ENCODE peak calls at places on chromosomes 7 and 10, in four cellular contexts. One of them, this sample, is unnamed.

GRCh38 chr10:74223755-74224530 is 72.9 kb downstream of the ADK start:
- DNase-seq in activated T-helper 1 cell treated with anti-CD3 and anti-CD28 coated beads, Interleukin-12 subunit alpha, Interleukin-12 subunit beta, Interleukin-2, Interleukin-4 antibody, amounts not matched to agents 30 ng/mL and 10 ng/mL and 1 ng/mL, durations not matched to agents 14 hours and 24 hours and 36 hours: no peak
- DNase-seq in ureter: no peak
- DNase-seq in SK-MEL-5: no peak
- DNase-seq in this sample: peak; percentile 87

GRCh38 chr7:50542132-50542531 is 23.1 kb downstream of the DDC start:
- DNase-seq in activated T-helper 1 cell treated with anti-CD3 and anti-CD28 coated beads, Interleukin-12 subunit alpha, Interleukin-12 subunit beta, Interleukin-2, Interleukin-4 antibody, amounts not matched to agents 30 ng/mL and 10 ng/mL and 1 ng/mL, durations not matched to agents 14 hours and 24 hours and 36 hours: no peak
- DNase-seq in ureter: no peak
- DNase-seq in SK-MEL-5: no peak
- DNase-seq in this sample: no peak

GRCh38 chr7:107494315-107494751 is 24.5 kb downstream of the GPR22 start:
- DNase-seq in activated T-helper 1 cell treated with anti-CD3 and anti-CD28 coated beads, Interleukin-12 subunit alpha, Interleukin-12 subunit beta, Interleukin-2, Interleukin-4 antibody, amounts not matched to agents 30 ng/mL and 10 ng/mL and 1 ng/mL, durations not matched to agents 14 hours and 24 hours and 36 hours: no peak
- DNase-seq in ureter: no peak
- DNase-seq in SK-MEL-5: no peak
- DNase-seq in this sample: peak; percentile 24

GRCh38 chr10:77374189-77374656 is 263.4 kb downstream of the KCNMA1 start:
- DNase-seq in activated T-helper 1 cell treated with anti-CD3 and anti-CD28 coated beads, Interleukin-12 subunit alpha, Interleukin-12 subunit beta, Interleukin-2, Interleukin-4 antibody, amounts not matched to agents 30 ng/mL and 10 ng/mL and 1 ng/mL, durations not matched to agents 14 hours and 24 hours and 36 hours: no peak
- DNase-seq in ureter: no peak
- DNase-seq in SK-MEL-5: no peak
- DNase-seq in this sample: no peak

GRCh38 chr10:35336921-35337741 is 822 bp downstream of the CCNY start:
- DNase-seq in activated T-helper 1 cell treated with anti-CD3 and anti-CD28 coated beads, Interleukin-12 subunit alpha, Interleukin-12 subunit beta, Interleukin-2, Interleukin-4 antibody, amounts not matched to agents 30 ng/mL and 10 ng/mL and 1 ng/mL, durations not matched to agents 14 hours and 24 hours and 36 hours: no peak
- DNase-seq in ureter: peak; percentile 45
- DNase-seq in SK-MEL-5: no peak
- DNase-seq in this sample: peak; percentile 62

GRCh38 chr7:101915000-101915399 is 97.6 kb downstream of the CUX1 start:
- DNase-seq in activated T-helper 1 cell treated with anti-CD3 and anti-CD28 coated beads, Interleukin-12 subunit alpha, Interleukin-12 subunit beta, Interleukin-2, Interleukin-4 antibody, amounts not matched to agents 30 ng/mL and 10 ng/mL and 1 ng/mL, durations not matched to agents 14 hours and 24 hours and 36 hours: no peak
- DNase-seq in ureter: no peak
- DNase-seq in SK-MEL-5: no peak
- DNase-seq in this sample: no peak

GRCh38 chr7:16791071-16791470 is 13.7 kb downstream of the AGR2 start:
- DNase-seq in activated T-helper 1 cell treated with anti-CD3 and anti-CD28 coated beads, Interleukin-12 subunit alpha, Interleukin-12 subunit beta, Interleukin-2, Interleukin-4 antibody, amounts not matched to agents 30 ng/mL and 10 ng/mL and 1 ng/mL, durations not matched to agents 14 hours and 24 hours and 36 hours: no peak
- DNase-seq in ureter: no peak
- DNase-seq in SK-MEL-5: no peak
- DNase-seq in this sample: no peak

GRCh38 chr10:5628798-5629788 is 37.3 kb downstream of the ASB13 start:
- DNase-seq in activated T-helper 1 cell treated with anti-CD3 and anti-CD28 coated beads, Interleukin-12 subunit alpha, Interleukin-12 subunit beta, Interleukin-2, Interleukin-4 antibody, amounts not matched to agents 30 ng/mL and 10 ng/mL and 1 ng/mL, durations not matched to agents 14 hours and 24 hours and 36 hours: no peak
- DNase-seq in ureter: no peak
- DNase-seq in SK-MEL-5: no peak
- DNase-seq in this sample: peak; percentile 17

GRCh38 chr7:3277604-3278572 is 23.2 kb upstream of the SDK1 start:
- DNase-seq in activated T-helper 1 cell treated with anti-CD3 and anti-CD28 coated beads, Interleukin-12 subunit alpha, Interleukin-12 subunit beta, Interleukin-2, Interleukin-4 antibody, amounts not matched to agents 30 ng/mL and 10 ng/mL and 1 ng/mL, durations not matched to agents 14 hours and 24 hours and 36 hours: no peak
- DNase-seq in ureter: no peak
- DNase-seq in SK-MEL-5: no peak
- DNase-seq in this sample: no peak

GRCh38 chr7:134827889-134828288 is 48.5 kb downstream of the CALD1 start:
- DNase-seq in activated T-helper 1 cell treated with anti-CD3 and anti-CD28 coated beads, Interleukin-12 subunit alpha, Interleukin-12 subunit beta, Interleukin-2, Interleukin-4 antibody, amounts not matched to agents 30 ng/mL and 10 ng/mL and 1 ng/mL, durations not matched to agents 14 hours and 24 hours and 36 hours: no peak
- DNase-seq in ureter: no peak
- DNase-seq in SK-MEL-5: no peak
- DNase-seq in this sample: no peak

GRCh38 chr10:61943699-61944444 is 42.4 kb downstream of the ARID5B start:
- DNase-seq in activated T-helper 1 cell treated with anti-CD3 and anti-CD28 coated beads, Interleukin-12 subunit alpha, Interleukin-12 subunit beta, Interleukin-2, Interleukin-4 antibody, amounts not matched to agents 30 ng/mL and 10 ng/mL and 1 ng/mL, durations not matched to agents 14 hours and 24 hours and 36 hours: no peak
- DNase-seq in ureter: no peak
- DNase-seq in SK-MEL-5: peak; percentile 73
- DNase-seq in this sample: peak; percentile 60

GRCh38 chr10:102341038-102341688 is 54.3 kb upstream of the NFKB2 start:
- DNase-seq in activated T-helper 1 cell treated with anti-CD3 and anti-CD28 coated beads, Interleukin-12 subunit alpha, Interleukin-12 subunit beta, Interleukin-2, Interleukin-4 antibody, amounts not matched to agents 30 ng/mL and 10 ng/mL and 1 ng/mL, durations not matched to agents 14 hours and 24 hours and 36 hours: no peak
- DNase-seq in ureter: no peak
- DNase-seq in SK-MEL-5: peak; percentile 29
- DNase-seq in this sample: no peak

GRCh38 chr10:89466599-89467035 is 52.2 kb downstream of the IFIT5 start:
- DNase-seq in activated T-helper 1 cell treated with anti-CD3 and anti-CD28 coated beads, Interleukin-12 subunit alpha, Interleukin-12 subunit beta, Interleukin-2, Interleukin-4 antibody, amounts not matched to agents 30 ng/mL and 10 ng/mL and 1 ng/mL, durations not matched to agents 14 hours and 24 hours and 36 hours: no peak
- DNase-seq in ureter: no peak
- DNase-seq in SK-MEL-5: peak; percentile 28
- DNase-seq in this sample: peak; percentile 78

GRCh38 chr7:46139079-46139478 is 218.0 kb upstream of the IGFBP3 start:
- DNase-seq in activated T-helper 1 cell treated with anti-CD3 and anti-CD28 coated beads, Interleukin-12 subunit alpha, Interleukin-12 subunit beta, Interleukin-2, Interleukin-4 antibody, amounts not matched to agents 30 ng/mL and 10 ng/mL and 1 ng/mL, durations not matched to agents 14 hours and 24 hours and 36 hours: no peak
- DNase-seq in ureter: no peak
- DNase-seq in SK-MEL-5: no peak
- DNase-seq in this sample: peak; percentile 92

GRCh38 chr10:106189254-106189653 is 975.3 kb downstream of the SORCS1 start:
- DNase-seq in activated T-helper 1 cell treated with anti-CD3 and anti-CD28 coated beads, Interleukin-12 subunit alpha, Interleukin-12 subunit beta, Interleukin-2, Interleukin-4 antibody, amounts not matched to agents 30 ng/mL and 10 ng/mL and 1 ng/mL, durations not matched to agents 14 hours and 24 hours and 36 hours: no peak
- DNase-seq in ureter: no peak
- DNase-seq in SK-MEL-5: peak; percentile 69
- DNase-seq in this sample: peak; percentile 46

GRCh38 chr10:88386878-88387773 is 196.0 kb downstream of the RNLS start:
- DNase-seq in activated T-helper 1 cell treated with anti-CD3 and anti-CD28 coated beads, Interleukin-12 subunit alpha, Interleukin-12 subunit beta, Interleukin-2, Interleukin-4 antibody, amounts not matched to agents 30 ng/mL and 10 ng/mL and 1 ng/mL, durations not matched to agents 14 hours and 24 hours and 36 hours: no peak
- DNase-seq in ureter: peak; percentile 47
- DNase-seq in SK-MEL-5: peak; percentile 65
- DNase-seq in this sample: peak; percentile 29

GRCh38 chr7:72430531-72430930 is 18.4 kb upstream of the CALN1 start:
- DNase-seq in activated T-helper 1 cell treated with anti-CD3 and anti-CD28 coated beads, Interleukin-12 subunit alpha, Interleukin-12 subunit beta, Interleukin-2, Interleukin-4 antibody, amounts not matched to agents 30 ng/mL and 10 ng/mL and 1 ng/mL, durations not matched to agents 14 hours and 24 hours and 36 hours: no peak
- DNase-seq in ureter: no peak
- DNase-seq in SK-MEL-5: no peak
- DNase-seq in this sample: no peak

GRCh38 chr7:36312064-36312914 is 77.4 kb upstream of the ANLN start:
- DNase-seq in activated T-helper 1 cell treated with anti-CD3 and anti-CD28 coated beads, Interleukin-12 subunit alpha, Interleukin-12 subunit beta, Interleukin-2, Interleukin-4 antibody, amounts not matched to agents 30 ng/mL and 10 ng/mL and 1 ng/mL, durations not matched to agents 14 hours and 24 hours and 36 hours: no peak
- DNase-seq in ureter: peak; percentile 37
- DNase-seq in SK-MEL-5: peak; percentile 66
- DNase-seq in this sample: no peak

GRCh38 chr10:68231916-68232315 is at the start of gene ATOH7:
- DNase-seq in activated T-helper 1 cell treated with anti-CD3 and anti-CD28 coated beads, Interleukin-12 subunit alpha, Interleukin-12 subunit beta, Interleukin-2, Interleukin-4 antibody, amounts not matched to agents 30 ng/mL and 10 ng/mL and 1 ng/mL, durations not matched to agents 14 hours and 24 hours and 36 hours: no peak
- DNase-seq in ureter: no peak
- DNase-seq in SK-MEL-5: no peak
- DNase-seq in this sample: no peak